ENCODE peak calls at places on chromosomes 6 and 20, in four cellular contexts. P is endothelial cell, S is ACHN, H is epithelial cell of prostate. L is an unnamed sample.

GRCh38 chr20:63472159-63472811 is at the start of gene KCNQ2:
- DNase-seq in P (no peak), S (no peak), H (no peak), L (no peak)

GRCh38 chr6:18837013-18837412 is 449.9 kb downstream of the RNF144B start:
- DNase-seq in P (no peak), S (no peak), H (no peak), L (no peak)

GRCh38 chr20:37673429-37673828 is 20.4 kb upstream of the CTNNBL1 start:
- DNase-seq in P (no peak), S (no peak), H (no peak), L (no peak)

GRCh38 chr6:797479-798077 is 104.6 kb upstream of the EXOC2 start:
- DNase-seq in P (peak), S (peak), H (no peak), L (no peak)

GRCh38 chr6:169923468-169924464 is 172.3 kb downstream of the ERMARD start:
- DNase-seq in P (no peak), S (no peak), H (no peak), L (no peak)

GRCh38 chr20:57450419-57450818 is 59.2 kb downstream of the RBM38 start:
- DNase-seq in P (no peak), S (no peak), H (no peak), L (no peak)

GRCh38 chr6:145042559-145042958 is 692.8 kb downstream of the EPM2A start:
- DNase-seq in P (no peak), S (no peak), H (no peak), L (no peak)

GRCh38 chr6:158611600-158612041 is 32.9 kb downstream of the DYNLT1 start:
- DNase-seq in P (no peak), S (no peak), H (no peak), L (peak)

GRCh38 chr20:63101781-63102719 is 95.3 kb upstream of the BHLHE23 start:
- DNase-seq in P (no peak), S (peak), H (no peak), L (peak)

GRCh38 chr6:102907181-102907580 is 1513.7 kb downstream of the GRIK2 start:
- DNase-seq in P (no peak), S (no peak), H (no peak), L (no peak)

GRCh38 chr6:356828-357251 is 34.7 kb upstream of the IRF4 start:
- DNase-seq in P (no peak), S (no peak), H (no peak), L (no peak)

GRCh38 chr6:147234685-147235084 is 30.5 kb downstream of the STXBP5 start:
- DNase-seq in P (no peak), S (no peak), H (no peak), L (no peak)

GRCh38 chr20:9203081-9203447 is 134.2 kb downstream of the PLCB4 start:
- DNase-seq in P (no peak), S (no peak), H (no peak), L (no peak)

GRCh38 chr20:2089447-2089846 is 12.2 kb upstream of the STK35 start:
- DNase-seq in P (no peak), S (no peak), H (no peak), L (no peak)

GRCh38 chr6:125913145-125913544 is 43.4 kb upstream of the HINT3 start:
- DNase-seq in P (no peak), S (no peak), H (no peak), L (no peak)

GRCh38 chr6:168609026-168609685 is 168.2 kb downstream of the SMOC2 start:
- DNase-seq in P (no peak), S (no peak), H (peak), L (peak)

GRCh38 chr6:56642366-56643261 is at the start of gene DST:
- DNase-seq in P (no peak), S (peak), H (peak), L (peak)

GRCh38 chr20:36466089-36466488 is 75.2 kb upstream of the MYL9 start:
- DNase-seq in P (no peak), S (no peak), H (no peak), L (no peak)

GRCh38 chr20:37899105-37900045 is 3.6 kb upstream of the VSTM2L start:
- DNase-seq in P (no peak), S (no peak), H (no peak), L (peak)

GRCh38 chr20:11851646-11852045 is 66.0 kb upstream of the BTBD3 start:
- DNase-seq in P (no peak), S (no peak), H (no peak), L (no peak)

GRCh38 chr20:11354841-11355240 is 562.9 kb upstream of the BTBD3 start:
- DNase-seq in P (no peak), S (no peak), H (no peak), L (no peak)

GRCh38 chr6:99187429-99187828 is 162.0 kb downstream of the FAXC start:
- DNase-seq in P (no peak), S (no peak), H (peak), L (no peak)

GRCh38 chr6:34519971-34520644 is 36.0 kb downstream of the SPDEF start:
- DNase-seq in P (no peak), S (no peak), H (no peak), L (no peak)

GRCh38 chr20:54497931-54498718 is 22.7 kb downstream of the DOK5 start:
- DNase-seq in P (no peak), S (no peak), H (no peak), L (no peak)

GRCh38 chr6:98036344-98036743 is 753.3 kb upstream of the MMS22L start:
- DNase-seq in P (no peak), S (no peak), H (no peak), L (no peak)

GRCh38 chr6:26328265-26328844 is 36.6 kb upstream of the BTN3A2 start:
- DNase-seq in P (no peak), S (no peak), H (no peak), L (no peak)

GRCh38 chr20:58054744-58055373 is 173.6 kb downstream of the ANKRD60 start:
- DNase-seq in P (peak), S (no peak), H (no peak), L (no peak)

GRCh38 chr20:36461600-36462439 is 79.5 kb upstream of the MYL9 start:
- DNase-seq in P (peak), S (peak), H (no peak), L (no peak)

GRCh38 chr20:42901689-42902518 is 287.8 kb downstream of the PTPRT start:
- DNase-seq in P (no peak), S (no peak), H (no peak), L (no peak)

GRCh38 chr6:143243786-143244185 is 183.1 kb downstream of the AIG1 start:
- DNase-seq in P (no peak), S (no peak), H (no peak), L (peak)

GRCh38 chr20:42018979-42019378 is 400.8 kb upstream of the CHD6 start:
- DNase-seq in P (no peak), S (no peak), H (no peak), L (no peak)

GRCh38 chr20:35320396-35321126 is 28.3 kb upstream of the FAM83C start:
- DNase-seq in P (no peak), S (peak), H (no peak), L (peak)

GRCh38 chr6:77463881-77464867 is 883 bp upstream of the HTR1B start:
- DNase-seq in P (peak), S (no peak), H (no peak), L (no peak)

GRCh38 chr20:10611357-10611756 is 62.4 kb downstream of the JAG1 start:
- DNase-seq in P (peak), S (peak), H (no peak), L (peak)

GRCh38 chr20:43983359-43983758 is 68.7 kb downstream of the TOX2 start:
- DNase-seq in P (no peak), S (peak), H (no peak), L (no peak)

GRCh38 chr6:100078509-100078908 is 84.5 kb upstream of the MCHR2 start:
- DNase-seq in P (peak), S (peak), H (peak), L (no peak)

GRCh38 chr20:33359399-33360261 is 41.7 kb downstream of the CDK5RAP1 start:
- DNase-seq in P (no peak), S (no peak), H (no peak), L (no peak)

L was measured in foreskin keratinocyte.